ENCODE peak calls at places on chromosome 12, in six cellular contexts. Q is AG09309; X is CD8-positive, alpha-beta T cell; G is lung; I is AG04450; D is transverse colon. T is an unnamed sample.

GRCh38 chr12:630656-631632 is 32.3 kb downstream of the NINJ2 start:
- DNase-seq in Q (no peak), I (no peak), X (peak; percentile 55), D (peak; percentile 84), G (peak; percentile 85), T (no peak)

GRCh38 chr12:116310082-116310481 is 32.6 kb upstream of the MED13L start:
- DNase-seq in Q (no peak), X (no peak), D (no peak), I (no peak), G (no peak), T (no peak)

GRCh38 chr12:14239935-14240872 is 125.3 kb upstream of the ATF7IP start:
- DNase-seq in D (peak; percentile 50), X (no peak), I (no peak), Q (no peak), G (no peak), T (no peak)

GRCh38 chr12:77968021-77968420 is 137.3 kb downstream of the NAV3 start:
- DNase-seq in G (no peak), X (no peak), Q (no peak), D (no peak), I (no peak), T (no peak)

GRCh38 chr12:50070314-50071060 is 13.1 kb downstream of the ASIC1 start:
- DNase-seq in D (peak; percentile 86), X (peak; percentile 57), Q (no peak), I (peak; percentile 81), G (peak; percentile 86), T (peak; percentile 51)

GRCh38 chr12:12748051-12748450 is 30.9 kb downstream of the CDKN1B start:
- DNase-seq in G (no peak), I (no peak), D (no peak), Q (no peak), X (no peak), T (no peak)

GRCh38 chr12:110249716-110250225 is 31.3 kb upstream of the ATP2A2 start:
- DNase-seq in I (no peak), Q (no peak), D (peak; percentile 76), X (no peak), G (no peak), T (no peak)

GRCh38 chr12:39287817-39288216 is 155.1 kb downstream of the KIF21A start:
- DNase-seq in I (no peak), X (no peak), Q (no peak), G (no peak), D (no peak), T (no peak)

GRCh38 chr12:16626991-16627390 is 21.0 kb upstream of the LMO3 start:
- DNase-seq in D (no peak), X (no peak), Q (no peak), I (no peak), G (no peak), T (no peak)

GRCh38 chr12:57516617-57517153 is 3.6 kb downstream of the DDIT3 start:
- DNase-seq in Q (no peak), D (no peak), X (no peak), G (no peak), I (no peak), T (no peak)

GRCh38 chr12:80701388-80701787 is 6.0 kb upstream of the MYF6 start:
- DNase-seq in I (no peak), G (no peak), Q (no peak), X (no peak), D (no peak), T (no peak)

GRCh38 chr12:49131973-49132461 is 822 bp upstream of the TUBA1B start:
- DNase-seq in D (peak; percentile 26), Q (no peak), I (no peak), G (no peak), X (no peak), T (no peak)

GRCh38 chr12:22083167-22083566 is 37.1 kb downstream of the CMAS start:
- DNase-seq in Q (no peak), X (no peak), D (no peak), G (no peak), I (no peak), T (no peak)

GRCh38 chr12:82730832-82731497 is 44.3 kb downstream of the TMTC2 start:
- DNase-seq in I (no peak), D (no peak), Q (peak; percentile 66), X (no peak), G (no peak), T (no peak)

GRCh38 chr12:59080101-59080500 is 159.8 kb upstream of the LRIG3 start:
- DNase-seq in I (no peak), X (no peak), Q (no peak), D (no peak), G (no peak), T (peak; percentile 92)

GRCh38 chr12:6363010-6363329 is 12.4 kb downstream of the SCNN1A start:
- DNase-seq in D (no peak), Q (no peak), I (no peak), G (no peak), X (no peak), T (no peak)
- H3K4me3 ChIP-seq in D (no peak overlapping the region), Q (no peak overlapping the region), I (peak overlapping the region; percentile 29), G (no peak overlapping the region), X (no peak overlapping the region), T (no peak overlapping the region)

GRCh38 chr12:123010681-123011080 is 30.2 kb downstream of the ARL6IP4 start:
- DNase-seq in I (no peak), D (no peak), X (no peak), Q (no peak), G (no peak), T (no peak)
- TF ChIP-seq CTCF in I (no peak), D (no peak), X (no peak), Q (no peak), G (no peak), T (no peak)

DNA sequence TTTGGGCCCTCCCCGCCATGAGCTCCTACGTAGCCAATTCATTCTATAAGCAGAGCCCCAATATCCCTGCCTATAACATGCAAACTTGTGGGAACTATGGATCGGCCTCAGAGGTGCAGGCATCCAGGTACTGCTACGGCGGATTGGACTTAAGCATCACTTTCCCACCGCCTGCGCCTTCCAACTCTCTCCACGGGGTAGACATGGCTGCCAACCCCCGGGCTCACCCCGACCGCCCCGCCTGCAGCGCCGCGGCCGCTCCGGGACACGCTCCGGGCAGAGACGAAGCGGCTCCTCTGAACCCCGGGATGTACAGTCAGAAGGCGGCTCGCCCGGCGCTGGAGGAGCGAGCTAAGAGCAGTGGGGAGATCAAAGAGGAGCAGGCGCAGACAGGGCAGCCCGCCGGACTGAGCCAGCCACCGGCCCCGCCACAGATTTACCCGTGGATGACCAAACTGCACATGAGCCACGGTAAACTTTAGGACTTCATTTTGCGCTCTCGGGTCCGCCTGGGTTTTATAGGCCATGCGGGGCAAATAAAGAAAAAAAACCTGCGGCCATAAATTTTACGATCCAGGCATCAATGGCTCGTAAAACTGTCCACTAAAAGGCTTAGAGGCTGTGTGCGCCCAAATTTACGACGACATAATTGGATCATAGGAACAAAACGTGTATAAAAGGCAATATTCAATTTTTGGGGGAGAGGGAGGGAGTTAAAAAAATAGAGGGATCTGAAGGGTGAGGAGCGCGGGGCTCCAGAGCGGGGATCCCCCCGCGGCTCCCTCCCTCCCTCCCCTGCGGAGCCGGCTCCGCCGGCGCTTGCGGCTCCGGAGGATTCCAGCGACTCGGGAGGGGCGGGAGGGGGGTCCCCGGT is 493 bp downstream of the HOXC5 start:
- DNase-seq in I (no peak), D (no peak), G (no peak), Q (no peak), X (no peak), T (peak; percentile 85)
- H3K4me3 ChIP-seq in I (no peak overlapping the region), D (peak overlapping the region; percentile 6), G (no peak overlapping the region), Q (peak overlapping the region; percentile 33), X (peak overlapping the region; percentile 22), T (peak overlapping the region; percentile 31)

DNA sequence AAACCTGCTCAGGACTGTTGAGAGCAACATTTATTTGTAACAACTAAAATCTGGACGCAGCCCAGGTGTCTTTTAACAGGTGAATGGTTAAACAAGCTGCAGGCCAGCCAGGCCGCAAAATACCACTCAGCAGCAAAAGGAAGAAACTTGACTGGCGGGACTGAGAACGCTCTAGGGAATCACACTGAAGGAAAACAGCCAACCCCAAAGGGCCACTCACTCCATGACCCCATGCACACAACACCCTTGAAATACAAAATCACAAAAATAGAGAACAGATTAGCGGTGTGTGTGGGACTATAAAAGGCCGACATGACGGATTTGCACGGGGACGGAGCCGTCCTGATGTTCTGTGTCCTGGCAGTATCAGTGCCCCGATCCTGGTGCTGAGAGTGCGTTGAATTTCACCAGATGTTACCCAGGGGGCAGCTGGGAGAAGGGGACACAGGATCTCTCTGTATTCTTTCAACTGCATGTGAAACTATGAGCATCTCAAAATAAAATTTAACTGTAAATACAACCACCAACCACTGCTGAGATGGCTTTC is 23.0 kb downstream of the VPS37B start:
- DNase-seq in G (no peak), Q (no peak), X (no peak), I (no peak), D (no peak), T (peak; percentile 76)
- TF ChIP-seq CTCF in G (no peak), Q (no peak), X (no peak), I (no peak), D (no peak), T (no peak)

GRCh38 chr12:7107181-7108041 is 1.6 kb downstream of the C1RL start:
- DNase-seq in X (no peak), D (no peak), G (no peak), I (no peak), Q (no peak), T (no peak)
- H3K4me3 ChIP-seq in X (peak overlapping the region; percentile 97), D (peak overlapping the region; percentile 64), G (peak overlapping the region; percentile 72), I (peak overlapping the region; percentile 82), Q (peak overlapping the region; percentile 63), T (peak overlapping the region; percentile 83)

GRCh38 chr12:108374596-108375320 is 35.6 kb upstream of the CMKLR1 start:
- DNase-seq in D (no peak), X (no peak), I (no peak), Q (no peak), G (no peak), T (no peak)
- TF ChIP-seq CTCF in D (no peak), X (no peak), I (no peak), Q (no peak), G (no peak), T (no peak)

T was measured in LNCaP clone FGC.